ENCODE peak calls at places on chromosomes 4 and X, in eight cellular contexts. A is aorta, L is tibial nerve, N is choroid plexus epithelial cell, Y is GM20000, K is OCI-LY7, S is Calu3, R is neural crest cell. G is an unnamed sample.

GRCh38 chr4:169241480-169241879 is 29.3 kb downstream of the SH3RF1 start:
- DNase-seq in Y (no peak), K (no peak), S (no peak), R (no peak), N (peak), A (no peak), L (no peak), G (no peak)

GRCh38 chr4:3287972-3288570 is 4.8 kb upstream of the RGS12 start:
- DNase-seq in L (no peak), A (no peak), R (no peak), N (no peak), S (no peak), K (no peak), Y (no peak), G (no peak)

GRCh38 chr4:140719022-140719421 is 37.2 kb downstream of the TBC1D9 start:
- DNase-seq in N (peak), L (no peak), R (no peak), K (no peak), Y (no peak), S (no peak), A (no peak), G (no peak)

GRCh38 chr4:17469931-17470674 is 41.8 kb downstream of the QDPR start:
- DNase-seq in N (peak), K (no peak), Y (no peak), S (no peak), L (no peak), R (no peak), A (no peak), G (no peak)

GRCh38 chr4:128940966-128941365 is 131.5 kb downstream of the JADE1 start:
- DNase-seq in Y (no peak), S (no peak), K (no peak), A (no peak), R (no peak), L (no peak), N (peak), G (no peak)

GRCh38 chr4:1053080-1053661 is 41.7 kb downstream of the FGFRL1 start:
- DNase-seq in R (no peak), N (peak), K (no peak), L (no peak), S (no peak), A (peak), Y (no peak), G (no peak)

GRCh38 chrX:132948648-132949260 is 9.7 kb downstream of the HS6ST2 start:
- DNase-seq in K (no peak), N (no peak), Y (no peak), A (no peak), L (no peak), R (peak), S (peak), G (no peak)

GRCh38 chrX:19382500-19383145 is 38.9 kb downstream of the PDHA1 start:
- DNase-seq in S (peak), R (peak), Y (peak), K (peak), A (peak), N (peak), L (peak), G (no peak)

GRCh38 chr4:125021189-125021588 is 293.6 kb upstream of the FAT4 start:
- DNase-seq in R (no peak), N (no peak), L (no peak), S (no peak), K (no peak), A (no peak), Y (no peak), G (no peak)

GRCh38 chr4:98996056-98996941 is 778 bp downstream of the METAP1 start:
- DNase-seq in K (peak), Y (peak), S (peak), L (no peak), R (no peak), N (peak), A (no peak), G (peak)

GRCh38 chr4:150746156-150746555 is 164.2 kb downstream of the MAB21L2 start:
- DNase-seq in N (peak), R (no peak), A (no peak), Y (no peak), K (no peak), S (no peak), L (no peak), G (no peak)

G was measured in heart left ventricle.